ENCODE peak calls at places on chromosomes 7 and 10, in ten cellular contexts. One of them, this sample, is unnamed.

GRCh38 chr10:86227501-86228258 is 138.9 kb downstream of the GRID1 start:
- DNase-seq in astrocyte of the spinal cord: no peak
- DNase-seq in GM12865: no peak
- DNase-seq in choroid plexus epithelial cell: no peak
- DNase-seq in breast epithelium: no peak
- DNase-seq in cardiac fibroblast: no peak
- DNase-seq in GM20000: no peak
- DNase-seq in esophagus squamous epithelium: no peak
- DNase-seq in psoas muscle: peak
- DNase-seq in neural crest cell: no peak
- DNase-seq in this sample: no peak

GRCh38 chr7:134845461-134845860 is 66.0 kb downstream of the CALD1 start:
- DNase-seq in psoas muscle: no peak
- DNase-seq in GM12865: peak
- DNase-seq in esophagus squamous epithelium: no peak
- DNase-seq in astrocyte of the spinal cord: no peak
- DNase-seq in neural crest cell: no peak
- DNase-seq in breast epithelium: no peak
- DNase-seq in choroid plexus epithelial cell: no peak
- DNase-seq in cardiac fibroblast: no peak
- DNase-seq in GM20000: peak
- DNase-seq in this sample: no peak

GRCh38 chr7:151251328-151251925 is 2.9 kb upstream of the SMARCD3 start:
- DNase-seq in cardiac fibroblast: peak
- DNase-seq in esophagus squamous epithelium: no peak
- DNase-seq in psoas muscle: peak
- DNase-seq in breast epithelium: no peak
- DNase-seq in astrocyte of the spinal cord: peak
- DNase-seq in choroid plexus epithelial cell: peak
- DNase-seq in GM20000: peak
- DNase-seq in GM12865: no peak
- DNase-seq in neural crest cell: no peak
- DNase-seq in this sample: peak

GRCh38 chr7:47581821-47582747 is at the start of gene TNS3:
- DNase-seq in neural crest cell: peak
- DNase-seq in breast epithelium: no peak
- DNase-seq in esophagus squamous epithelium: no peak
- DNase-seq in choroid plexus epithelial cell: peak
- DNase-seq in psoas muscle: peak
- DNase-seq in cardiac fibroblast: peak
- DNase-seq in GM20000: peak
- DNase-seq in astrocyte of the spinal cord: no peak
- DNase-seq in GM12865: no peak
- DNase-seq in this sample: no peak

GRCh38 chr7:100613447-100614185 is 1.3 kb downstream of the MOSPD3 start:
- DNase-seq in esophagus squamous epithelium: no peak
- DNase-seq in cardiac fibroblast: no peak
- DNase-seq in GM12865: no peak
- DNase-seq in psoas muscle: no peak
- DNase-seq in choroid plexus epithelial cell: no peak
- DNase-seq in breast epithelium: no peak
- DNase-seq in astrocyte of the spinal cord: no peak
- DNase-seq in neural crest cell: no peak
- DNase-seq in GM20000: no peak
- DNase-seq in this sample: no peak

GRCh38 chr10:75679546-75679945 is 248.1 kb downstream of the LRMDA start:
- DNase-seq in esophagus squamous epithelium: no peak
- DNase-seq in cardiac fibroblast: no peak
- DNase-seq in GM12865: no peak
- DNase-seq in GM20000: no peak
- DNase-seq in astrocyte of the spinal cord: no peak
- DNase-seq in neural crest cell: no peak
- DNase-seq in psoas muscle: no peak
- DNase-seq in choroid plexus epithelial cell: no peak
- DNase-seq in breast epithelium: no peak
- DNase-seq in this sample: no peak

GRCh38 chr7:51123322-51124021 is 193.1 kb downstream of the COBL start:
- DNase-seq in esophagus squamous epithelium: no peak
- DNase-seq in astrocyte of the spinal cord: peak
- DNase-seq in GM20000: no peak
- DNase-seq in choroid plexus epithelial cell: peak
- DNase-seq in GM12865: no peak
- DNase-seq in psoas muscle: peak
- DNase-seq in cardiac fibroblast: peak
- DNase-seq in breast epithelium: peak
- DNase-seq in neural crest cell: no peak
- DNase-seq in this sample: peak

GRCh38 chr10:9786576-9786975 is 1231.1 kb upstream of the CELF2 start:
- DNase-seq in astrocyte of the spinal cord: peak
- DNase-seq in psoas muscle: no peak
- DNase-seq in breast epithelium: no peak
- DNase-seq in GM20000: no peak
- DNase-seq in cardiac fibroblast: no peak
- DNase-seq in choroid plexus epithelial cell: peak
- DNase-seq in neural crest cell: no peak
- DNase-seq in GM12865: no peak
- DNase-seq in esophagus squamous epithelium: no peak
- DNase-seq in this sample: no peak

GRCh38 chr10:52644678-52645434 is 127.7 kb downstream of the MBL2 start:
- DNase-seq in astrocyte of the spinal cord: peak
- DNase-seq in breast epithelium: no peak
- DNase-seq in esophagus squamous epithelium: no peak
- DNase-seq in cardiac fibroblast: peak
- DNase-seq in neural crest cell: peak
- DNase-seq in psoas muscle: no peak
- DNase-seq in GM12865: peak
- DNase-seq in choroid plexus epithelial cell: peak
- DNase-seq in GM20000: peak
- DNase-seq in this sample: peak

GRCh38 chr10:133178357-133179127 is 18.5 kb downstream of the KNDC1 start:
- DNase-seq in esophagus squamous epithelium: no peak
- DNase-seq in breast epithelium: no peak
- DNase-seq in cardiac fibroblast: no peak
- DNase-seq in neural crest cell: no peak
- DNase-seq in choroid plexus epithelial cell: no peak
- DNase-seq in astrocyte of the spinal cord: no peak
- DNase-seq in GM12865: no peak
- DNase-seq in GM20000: no peak
- DNase-seq in psoas muscle: peak
- DNase-seq in this sample: no peak

GRCh38 chr10:48632166-48632565 is 27.3 kb upstream of the ARHGAP22 start:
- DNase-seq in choroid plexus epithelial cell: no peak
- DNase-seq in cardiac fibroblast: peak
- DNase-seq in astrocyte of the spinal cord: no peak
- DNase-seq in GM20000: no peak
- DNase-seq in breast epithelium: no peak
- DNase-seq in GM12865: no peak
- DNase-seq in neural crest cell: no peak
- DNase-seq in esophagus squamous epithelium: no peak
- DNase-seq in psoas muscle: no peak
- DNase-seq in this sample: no peak

GRCh38 chr7:29510028-29510427 is 53.6 kb upstream of the PRR15 start:
- DNase-seq in GM12865: no peak
- DNase-seq in GM20000: no peak
- DNase-seq in esophagus squamous epithelium: no peak
- DNase-seq in breast epithelium: no peak
- DNase-seq in psoas muscle: no peak
- DNase-seq in cardiac fibroblast: no peak
- DNase-seq in choroid plexus epithelial cell: no peak
- DNase-seq in neural crest cell: no peak
- DNase-seq in astrocyte of the spinal cord: no peak
- DNase-seq in this sample: no peak

GRCh38 chr10:103658049-103658577 is 164.6 kb downstream of the NEURL1 start:
- DNase-seq in astrocyte of the spinal cord: no peak
- DNase-seq in cardiac fibroblast: peak
- DNase-seq in psoas muscle: no peak
- DNase-seq in esophagus squamous epithelium: no peak
- DNase-seq in GM12865: no peak
- DNase-seq in GM20000: no peak
- DNase-seq in choroid plexus epithelial cell: no peak
- DNase-seq in neural crest cell: no peak
- DNase-seq in breast epithelium: no peak
- DNase-seq in this sample: no peak

GRCh38 chr10:91700788-91701444 is 68.0 kb upstream of the PPP1R3C start:
- DNase-seq in choroid plexus epithelial cell: peak
- DNase-seq in cardiac fibroblast: peak
- DNase-seq in breast epithelium: no peak
- DNase-seq in esophagus squamous epithelium: no peak
- DNase-seq in neural crest cell: no peak
- DNase-seq in astrocyte of the spinal cord: peak
- DNase-seq in GM20000: no peak
- DNase-seq in psoas muscle: no peak
- DNase-seq in GM12865: no peak
- DNase-seq in this sample: peak

GRCh38 chr7:132380065-132380464 is 196.2 kb downstream of the PLXNA4 start:
- DNase-seq in psoas muscle: no peak
- DNase-seq in cardiac fibroblast: peak
- DNase-seq in astrocyte of the spinal cord: no peak
- DNase-seq in esophagus squamous epithelium: no peak
- DNase-seq in breast epithelium: no peak
- DNase-seq in GM12865: no peak
- DNase-seq in neural crest cell: no peak
- DNase-seq in GM20000: no peak
- DNase-seq in choroid plexus epithelial cell: no peak
- DNase-seq in this sample: no peak

GRCh38 chr10:126090911-126091728 is 194.8 kb downstream of the FANK1 start:
- DNase-seq in GM20000: no peak
- DNase-seq in psoas muscle: no peak
- DNase-seq in cardiac fibroblast: peak
- DNase-seq in astrocyte of the spinal cord: peak
- DNase-seq in choroid plexus epithelial cell: peak
- DNase-seq in GM12865: no peak
- DNase-seq in breast epithelium: no peak
- DNase-seq in esophagus squamous epithelium: no peak
- DNase-seq in neural crest cell: no peak
- DNase-seq in this sample: peak

GRCh38 chr10:126092806-126093205 is 196.4 kb downstream of the FANK1 start:
- DNase-seq in cardiac fibroblast: peak
- DNase-seq in psoas muscle: no peak
- DNase-seq in neural crest cell: no peak
- DNase-seq in choroid plexus epithelial cell: peak
- DNase-seq in breast epithelium: no peak
- DNase-seq in GM20000: no peak
- DNase-seq in astrocyte of the spinal cord: peak
- DNase-seq in GM12865: no peak
- DNase-seq in esophagus squamous epithelium: no peak
- DNase-seq in this sample: no peak

GRCh38 chr10:126084369-126084768 is 188.0 kb downstream of the FANK1 start:
- DNase-seq in psoas muscle: no peak
- DNase-seq in neural crest cell: no peak
- DNase-seq in cardiac fibroblast: no peak
- DNase-seq in breast epithelium: no peak
- DNase-seq in choroid plexus epithelial cell: no peak
- DNase-seq in GM12865: no peak
- DNase-seq in esophagus squamous epithelium: no peak
- DNase-seq in GM20000: no peak
- DNase-seq in astrocyte of the spinal cord: no peak
- DNase-seq in this sample: no peak

GRCh38 chr10:126087274-126087673 is 190.9 kb downstream of the FANK1 start:
- DNase-seq in breast epithelium: no peak
- DNase-seq in GM20000: no peak
- DNase-seq in neural crest cell: no peak
- DNase-seq in psoas muscle: no peak
- DNase-seq in choroid plexus epithelial cell: no peak
- DNase-seq in cardiac fibroblast: no peak
- DNase-seq in GM12865: no peak
- DNase-seq in astrocyte of the spinal cord: no peak
- DNase-seq in esophagus squamous epithelium: no peak
- DNase-seq in this sample: no peak

GRCh38 chr10:126088144-126088543 is 191.8 kb downstream of the FANK1 start:
- DNase-seq in esophagus squamous epithelium: no peak
- DNase-seq in breast epithelium: no peak
- DNase-seq in GM12865: no peak
- DNase-seq in choroid plexus epithelial cell: peak
- DNase-seq in psoas muscle: no peak
- DNase-seq in astrocyte of the spinal cord: peak
- DNase-seq in cardiac fibroblast: peak
- DNase-seq in GM20000: no peak
- DNase-seq in neural crest cell: no peak
- DNase-seq in this sample: peak
- TF ChIP-seq CTCF in esophagus squamous epithelium: no peak
- TF ChIP-seq CTCF in breast epithelium: no peak
- TF ChIP-seq CTCF in GM12865: no peak
- TF ChIP-seq CTCF in choroid plexus epithelial cell: peak
- TF ChIP-seq CTCF in psoas muscle: no peak
- TF ChIP-seq CTCF in astrocyte of the spinal cord: peak
- TF ChIP-seq CTCF in cardiac fibroblast: peak
- TF ChIP-seq CTCF in GM20000: no peak
- TF ChIP-seq CTCF in neural crest cell: no peak
- TF ChIP-seq CTCF in this sample: no peak

GRCh38 chr7:44261239-44261638 is 60.5 kb downstream of the YKT6 start:
- DNase-seq in breast epithelium: no peak
- DNase-seq in astrocyte of the spinal cord: no peak
- DNase-seq in choroid plexus epithelial cell: no peak
- DNase-seq in GM20000: peak
- DNase-seq in GM12865: peak
- DNase-seq in neural crest cell: no peak
- DNase-seq in cardiac fibroblast: no peak
- DNase-seq in psoas muscle: no peak
- DNase-seq in esophagus squamous epithelium: no peak
- DNase-seq in this sample: no peak
- TF ChIP-seq CTCF in breast epithelium: no peak
- TF ChIP-seq CTCF in astrocyte of the spinal cord: no peak
- TF ChIP-seq CTCF in choroid plexus epithelial cell: no peak
- TF ChIP-seq CTCF in GM20000: peak
- TF ChIP-seq CTCF in GM12865: no peak
- TF ChIP-seq CTCF in neural crest cell: no peak
- TF ChIP-seq CTCF in cardiac fibroblast: no peak
- TF ChIP-seq CTCF in psoas muscle: no peak
- TF ChIP-seq CTCF in esophagus squamous epithelium: no peak
- TF ChIP-seq CTCF in this sample: peak

GRCh38 chr10:57579926-57580325 is 687.8 kb downstream of the IPMK start:
- DNase-seq in GM12865: peak
- DNase-seq in esophagus squamous epithelium: no peak
- DNase-seq in cardiac fibroblast: peak
- DNase-seq in astrocyte of the spinal cord: peak
- DNase-seq in choroid plexus epithelial cell: peak
- DNase-seq in breast epithelium: no peak
- DNase-seq in GM20000: peak
- DNase-seq in psoas muscle: no peak
- DNase-seq in neural crest cell: no peak
- DNase-seq in this sample: no peak
- TF ChIP-seq CTCF in GM12865: peak
- TF ChIP-seq CTCF in esophagus squamous epithelium: no peak
- TF ChIP-seq CTCF in cardiac fibroblast: peak
- TF ChIP-seq CTCF in astrocyte of the spinal cord: peak
- TF ChIP-seq CTCF in choroid plexus epithelial cell: peak
- TF ChIP-seq CTCF in breast epithelium: no peak
- TF ChIP-seq CTCF in GM20000: no peak
- TF ChIP-seq CTCF in psoas muscle: peak
- TF ChIP-seq CTCF in neural crest cell: peak
- TF ChIP-seq CTCF in this sample: peak

DNA sequence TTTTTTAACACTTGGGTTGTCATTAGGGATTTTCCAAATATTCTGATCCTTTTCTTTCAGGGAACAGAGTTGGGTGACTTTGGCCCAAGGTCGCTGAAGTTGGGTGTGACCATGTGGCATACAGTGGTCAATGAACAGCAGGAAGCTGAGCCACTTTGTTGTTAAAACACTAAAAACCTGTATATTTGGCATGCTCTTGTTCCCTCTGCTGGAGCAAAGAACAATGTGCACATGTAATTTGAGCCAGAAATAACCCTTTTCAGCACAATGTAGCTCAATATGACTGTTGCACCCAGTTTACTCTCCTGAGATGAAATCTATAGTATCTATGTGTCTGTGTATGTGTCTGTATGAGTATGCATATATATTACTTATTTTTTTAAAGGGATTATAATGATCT is 74.9 kb downstream of the ADCYAP1R1 start:
- DNase-seq in cardiac fibroblast: peak
- DNase-seq in esophagus squamous epithelium: no peak
- DNase-seq in choroid plexus epithelial cell: peak
- DNase-seq in neural crest cell: no peak
- DNase-seq in psoas muscle: no peak
- DNase-seq in GM20000: no peak
- DNase-seq in GM12865: no peak
- DNase-seq in astrocyte of the spinal cord: peak
- DNase-seq in breast epithelium: no peak
- DNase-seq in this sample: peak
- TF ChIP-seq CTCF in cardiac fibroblast: peak
- TF ChIP-seq CTCF in esophagus squamous epithelium: no peak
- TF ChIP-seq CTCF in choroid plexus epithelial cell: peak
- TF ChIP-seq CTCF in neural crest cell: peak
- TF ChIP-seq CTCF in psoas muscle: no peak
- TF ChIP-seq CTCF in GM20000: no peak
- TF ChIP-seq CTCF in GM12865: no peak
- TF ChIP-seq CTCF in astrocyte of the spinal cord: peak
- TF ChIP-seq CTCF in breast epithelium: no peak
- TF ChIP-seq CTCF in this sample: peak

This sample was measured in HFFc6.